ENCODE peak calls at places on chromosomes 13 and 19, in five cellular contexts. I is lower leg skin, F is tibial nerve, U is non-pigmented ciliary epithelial cell, V is AG20443. L is an unnamed sample.

GRCh38 chr19:29670255-29670654 is 5.0 kb downstream of the PLEKHF1 start:
- DNase-seq in I (no peak), F (no peak), U (no peak), V (no peak), L (no peak)

GRCh38 chr13:111338841-111339240 is 18.4 kb downstream of the TEX29 start:
- DNase-seq in I (peak; percentile 48), F (no peak), U (no peak), V (peak; percentile 3), L (no peak)

GRCh38 chr13:42113478-42113877 is 65.0 kb downstream of the DGKH start:
- DNase-seq in I (no peak), F (no peak), U (no peak), V (no peak), L (no peak)

GRCh38 chr13:34376483-34376882 is 558.5 kb downstream of the RFC3 start:
- DNase-seq in I (no peak), F (no peak), U (no peak), V (no peak), L (no peak)

GRCh38 chr19:33301011-33301899 is 1.1 kb downstream of the CEBPA start:
- DNase-seq in I (peak; percentile 88), F (no peak), U (no peak), V (no peak), L (peak; percentile 15)

GRCh38 chr13:44311011-44311481 is 62.6 kb upstream of the SERP2 start:
- DNase-seq in I (no peak), F (no peak), U (peak; percentile 15), V (no peak), L (no peak)

GRCh38 chr13:79995334-79995733 is 345.6 kb downstream of the SPRY2 start:
- DNase-seq in I (no peak), F (no peak), U (peak; percentile 80), V (peak; percentile 67), L (peak; percentile 39)

GRCh38 chr13:52085416-52085815 is 43.5 kb downstream of the NEK5 start:
- DNase-seq in I (no peak), F (no peak), U (peak; percentile 31), V (peak; percentile 80), L (peak; percentile 49)

GRCh38 chr13:109744512-109745051 is 41.8 kb downstream of the IRS2 start:
- DNase-seq in I (no peak), F (no peak), U (peak; percentile 15), V (no peak), L (peak; percentile 54)

GRCh38 chr19:11191273-11191755 is 6.0 kb downstream of the KANK2 start:
- DNase-seq in I (peak; percentile 95), F (peak; percentile 53), U (no peak), V (peak; percentile 87), L (no peak)

GRCh38 chr13:45162821-45163220 is 38.0 kb downstream of the KCTD4 start:
- DNase-seq in I (no peak), F (no peak), U (peak; percentile 67), V (peak; percentile 77), L (no peak)